ENCODE peak calls at places on chromosomes 4 and X, in four cellular contexts. One of them, this sample, is unnamed.

GRCh38 chrX:30779453-30780030 is 109.5 kb downstream of the TAB3 start:
- DNase-seq in A549: no peak
- DNase-seq in K562: no peak
- DNase-seq in HepG2: no peak
- DNase-seq in this sample: no peak

GRCh38 chr4:126541820-126542219 is 1090.9 kb upstream of the INTU start:
- DNase-seq in A549: no peak
- DNase-seq in HepG2: no peak
- DNase-seq in K562: no peak
- DNase-seq in this sample: no peak

GRCh38 chrX:1449581-1450149 is 3.0 kb downstream of the ASMTL start:
- DNase-seq in HepG2: no peak
- DNase-seq in K562: no peak
- DNase-seq in A549: no peak
- DNase-seq in this sample: no peak

GRCh38 chrX:54444752-54445151 is 4.5 kb downstream of the TSR2 start:
- DNase-seq in HepG2: no peak
- DNase-seq in A549: no peak
- DNase-seq in K562: no peak
- DNase-seq in this sample: no peak

GRCh38 chrX:111869639-111870034 is 6.3 kb upstream of the TRPC5OS start:
- DNase-seq in HepG2: no peak
- DNase-seq in K562: peak
- DNase-seq in A549: peak
- DNase-seq in this sample: peak

GRCh38 chr4:138162259-138162658 is 79.9 kb downstream of the SLC7A11 start:
- DNase-seq in A549: no peak
- DNase-seq in HepG2: no peak
- DNase-seq in K562: no peak
- DNase-seq in this sample: no peak

GRCh38 chr4:2046031-2046961 is 12.8 kb upstream of the NAT8L start:
- DNase-seq in A549: no peak
- DNase-seq in HepG2: no peak
- DNase-seq in K562: no peak
- DNase-seq in this sample: no peak

GRCh38 chr4:182806259-182807252 is 110.6 kb downstream of the DCTD start:
- DNase-seq in HepG2: peak
- DNase-seq in A549: peak
- DNase-seq in K562: peak
- DNase-seq in this sample: no peak

GRCh38 chr4:48028654-48029053 is 12.1 kb downstream of the NIPAL1 start:
- DNase-seq in K562: no peak
- DNase-seq in A549: no peak
- DNase-seq in HepG2: no peak
- DNase-seq in this sample: no peak

GRCh38 chr4:174867893-174868292 is 38.8 kb upstream of the GLRA3 start:
- DNase-seq in HepG2: no peak
- DNase-seq in K562: no peak
- DNase-seq in A549: no peak
- DNase-seq in this sample: no peak

GRCh38 chrX:40154229-40154852 is 56.6 kb upstream of the BCOR start:
- DNase-seq in HepG2: peak
- DNase-seq in K562: peak
- DNase-seq in A549: peak
- DNase-seq in this sample: no peak

GRCh38 chr4:87551361-87551760 is 22.2 kb upstream of the SPARCL1 start:
- DNase-seq in HepG2: no peak
- DNase-seq in K562: no peak
- DNase-seq in A549: no peak
- DNase-seq in this sample: no peak

GRCh38 chrX:133440081-133440796 is 24.9 kb upstream of the GPC4 start:
- DNase-seq in A549: no peak
- DNase-seq in HepG2: no peak
- DNase-seq in K562: no peak
- DNase-seq in this sample: no peak

GRCh38 chr4:97656034-97656720 is 487.1 kb downstream of the STPG2 start:
- DNase-seq in K562: no peak
- DNase-seq in A549: peak
- DNase-seq in HepG2: no peak
- DNase-seq in this sample: no peak

GRCh38 chrX:30920271-30920670 is 31.2 kb upstream of the TAB3 start:
- DNase-seq in A549: no peak
- DNase-seq in HepG2: no peak
- DNase-seq in K562: no peak
- DNase-seq in this sample: no peak

GRCh38 chrX:120419465-120419864 is 49.6 kb downstream of the LAMP2 start:
- DNase-seq in A549: no peak
- DNase-seq in HepG2: no peak
- DNase-seq in K562: no peak
- DNase-seq in this sample: no peak

GRCh38 chr4:42716996-42717395 is 60.1 kb upstream of the ATP8A1 start:
- DNase-seq in A549: no peak
- DNase-seq in HepG2: no peak
- DNase-seq in K562: no peak
- DNase-seq in this sample: no peak

GRCh38 chr4:158630893-158631292 is 40.8 kb downstream of the C4orf46 start:
- DNase-seq in K562: no peak
- DNase-seq in HepG2: no peak
- DNase-seq in A549: no peak
- DNase-seq in this sample: no peak

GRCh38 chrX:63275127-63275526 is 76.0 kb downstream of the SPIN4 start:
- DNase-seq in A549: peak
- DNase-seq in K562: peak
- DNase-seq in HepG2: peak
- DNase-seq in this sample: peak

GRCh38 chr4:40563401-40563800 is 66.3 kb downstream of the RBM47 start:
- DNase-seq in A549: no peak
- DNase-seq in K562: no peak
- DNase-seq in HepG2: peak
- DNase-seq in this sample: no peak

GRCh38 chr4:152578670-152579069 is 42.8 kb upstream of the FBXW7 start:
- DNase-seq in A549: no peak
- DNase-seq in K562: no peak
- DNase-seq in HepG2: no peak
- DNase-seq in this sample: no peak

GRCh38 chrX:142828129-142828528 is 197.6 kb upstream of the SPANXN4 start:
- DNase-seq in K562: no peak
- DNase-seq in A549: no peak
- DNase-seq in HepG2: no peak
- DNase-seq in this sample: no peak

GRCh38 chr4:15341733-15342300 is 86.0 kb upstream of the C1QTNF7 start:
- DNase-seq in A549: no peak
- DNase-seq in HepG2: no peak
- DNase-seq in K562: no peak
- DNase-seq in this sample: no peak

GRCh38 chr4:8641256-8641655 is 48.7 kb downstream of the CPZ start:
- DNase-seq in HepG2: no peak
- DNase-seq in K562: no peak
- DNase-seq in A549: no peak
- DNase-seq in this sample: no peak

GRCh38 chr4:85495621-85496020 is 20.7 kb downstream of the ARHGAP24 start:
- DNase-seq in A549: no peak
- DNase-seq in K562: no peak
- DNase-seq in HepG2: no peak
- DNase-seq in this sample: no peak

GRCh38 chr4:78296261-78296660 is 239.1 kb downstream of the FRAS1 start:
- DNase-seq in A549: no peak
- DNase-seq in HepG2: no peak
- DNase-seq in K562: no peak
- DNase-seq in this sample: no peak

GRCh38 chr4:140643571-140644055 is 74.9 kb upstream of the UCP1 start:
- DNase-seq in K562: no peak
- DNase-seq in A549: no peak
- DNase-seq in HepG2: no peak
- DNase-seq in this sample: no peak
- TF ChIP-seq CHD4 in K562: no peak
- TF ChIP-seq CHD4 in A549: no peak
- TF ChIP-seq CHD4 in HepG2: no peak
- TF ChIP-seq CHD4 in this sample: no peak

GRCh38 chr4:3706111-3706511 is 60.1 kb upstream of the ADRA2C start:
- DNase-seq in A549: no peak
- DNase-seq in HepG2: no peak
- DNase-seq in K562: no peak
- DNase-seq in this sample: no peak

GRCh38 chr4:3708611-3709010 is 57.6 kb upstream of the ADRA2C start:
- DNase-seq in HepG2: no peak
- DNase-seq in A549: no peak
- DNase-seq in K562: no peak
- DNase-seq in this sample: no peak

GRCh38 chr4:3706565-3707422 is 59.4 kb upstream of the ADRA2C start:
- DNase-seq in HepG2: no peak
- DNase-seq in A549: no peak
- DNase-seq in K562: no peak
- DNase-seq in this sample: no peak

GRCh38 chr4:3708103-3708510 is 58.1 kb upstream of the ADRA2C start:
- DNase-seq in K562: no peak
- DNase-seq in A549: no peak
- DNase-seq in HepG2: no peak
- DNase-seq in this sample: no peak

DNA sequence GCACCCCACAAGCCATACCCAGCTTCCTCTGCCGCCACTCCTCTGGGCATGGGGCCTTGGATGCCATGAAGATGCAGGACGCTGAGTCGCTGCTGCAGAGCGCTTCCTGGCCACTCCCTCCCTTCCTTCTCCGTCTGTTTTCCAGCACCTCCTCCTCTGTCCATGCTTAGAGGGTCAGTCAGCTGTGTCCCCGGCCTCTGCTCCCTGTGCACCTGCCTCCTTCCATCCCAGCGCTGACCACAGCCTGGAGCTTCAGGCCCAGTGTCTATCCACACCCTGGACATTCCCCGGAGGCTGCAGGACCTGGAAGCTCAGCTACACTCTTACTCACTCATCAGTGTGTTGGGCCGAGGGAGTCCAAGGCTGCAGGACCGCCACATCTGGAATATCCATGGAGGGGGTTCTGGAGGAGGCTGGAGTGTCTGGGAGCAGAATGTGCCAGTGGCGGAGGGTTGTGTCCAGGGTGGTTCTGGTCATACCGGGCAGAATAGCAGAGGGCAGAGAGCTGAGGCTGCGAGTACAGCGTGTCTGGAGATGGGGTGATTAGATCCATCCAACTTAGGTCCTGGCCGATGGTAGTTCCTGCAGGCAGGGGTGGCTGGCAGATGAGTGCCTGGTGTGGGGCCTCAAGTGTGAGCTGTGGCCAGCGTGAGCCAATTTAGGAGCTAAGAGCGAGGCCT is 58.6 kb upstream of the ADRA2C start:
- DNase-seq in A549: no peak
- DNase-seq in K562: no peak
- DNase-seq in HepG2: no peak
- DNase-seq in this sample: no peak
- TF ChIP-seq CHD4 in A549: no peak
- TF ChIP-seq CHD4 in K562: no peak
- TF ChIP-seq CHD4 in HepG2: no peak
- TF ChIP-seq CHD4 in this sample: no peak

GRCh38 chrX:151488677-151489076 is 74.8 kb upstream of the PASD1 start:
- DNase-seq in K562: peak
- DNase-seq in HepG2: peak
- DNase-seq in A549: peak
- DNase-seq in this sample: no peak
- TF ChIP-seq CHD4 in K562: no peak
- TF ChIP-seq CHD4 in HepG2: no peak
- TF ChIP-seq CHD4 in A549: no peak
- TF ChIP-seq CHD4 in this sample: no peak

GRCh38 chr4:141155586-141155985 is 22.3 kb upstream of the RNF150 start:
- DNase-seq in A549: no peak
- DNase-seq in K562: no peak
- DNase-seq in HepG2: no peak
- DNase-seq in this sample: no peak

GRCh38 chr4:141154725-141155124 is 21.5 kb upstream of the RNF150 start:
- DNase-seq in HepG2: no peak
- DNase-seq in A549: no peak
- DNase-seq in K562: no peak
- DNase-seq in this sample: no peak

GRCh38 chr4:141153751-141154510 is 20.7 kb upstream of the RNF150 start:
- DNase-seq in HepG2: no peak
- DNase-seq in A549: no peak
- DNase-seq in K562: no peak
- DNase-seq in this sample: no peak

GRCh38 chr4:141158219-141158618 is 24.9 kb upstream of the RNF150 start:
- DNase-seq in HepG2: peak
- DNase-seq in K562: peak
- DNase-seq in A549: peak
- DNase-seq in this sample: no peak
- TF ChIP-seq CHD4 in HepG2: no peak
- TF ChIP-seq CHD4 in K562: no peak
- TF ChIP-seq CHD4 in A549: no peak
- TF ChIP-seq CHD4 in this sample: no peak

DNA sequence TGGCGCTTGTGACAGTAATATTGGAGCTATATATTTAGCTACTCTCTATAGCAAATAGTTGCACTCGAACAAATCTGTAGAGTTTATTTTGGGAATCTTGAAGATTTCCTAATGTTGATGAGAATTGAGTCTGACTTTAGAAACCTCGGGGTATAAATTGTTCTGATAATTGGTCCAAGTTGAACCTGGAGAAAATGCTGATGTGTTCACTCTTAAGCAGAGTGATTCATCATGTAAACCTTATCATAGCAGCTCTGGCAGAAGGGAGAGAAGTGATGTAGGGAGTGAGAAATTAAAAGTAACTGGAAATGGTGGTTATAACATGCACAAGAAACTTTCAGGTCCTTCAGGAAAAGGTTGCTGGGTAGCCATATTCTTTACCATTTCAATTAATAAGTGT is 16.4 kb upstream of the SLC4A4 start:
- DNase-seq in A549: no peak
- DNase-seq in HepG2: no peak
- DNase-seq in K562: no peak
- DNase-seq in this sample: no peak
- TF ChIP-seq CHD4 in A549: no peak
- TF ChIP-seq CHD4 in HepG2: no peak
- TF ChIP-seq CHD4 in K562: no peak
- TF ChIP-seq CHD4 in this sample: no peak